ENCODE peak calls at places on chromosomes 13 and 19, in four cellular contexts. P, T, E and Z are unnamed samples.
A peak's percentile ranks its signal among the peaks of the same experiment; 100 is the strongest.

GRCh38 chr19:46610851-46611770 is 10.0 kb downstream of the CALM3 start:
- DNase-seq in P (peak; percentile 61), T (peak; percentile 22), E (peak; percentile 52), Z (no peak)

GRCh38 chr13:61255035-61255796 is 160.4 kb downstream of the PCDH20 start:
- DNase-seq in P (peak; percentile 4), T (no peak), E (peak; percentile 1), Z (no peak)

GRCh38 chr19:1245884-1246816 is 2.2 kb upstream of the MIDN start:
- DNase-seq in P (no peak), T (no peak), E (no peak), Z (no peak)

GRCh38 chr13:114194853-114195252 is 15.8 kb downstream of the CFAP97D2 start:
- DNase-seq in P (peak; percentile 44), T (no peak), E (no peak), Z (no peak)

GRCh38 chr19:28012361-28012760 is 1200.6 kb downstream of the UQCRFS1 start:
- DNase-seq in P (no peak), T (no peak), E (no peak), Z (no peak)

GRCh38 chr19:55080121-55080914 is 4.6 kb downstream of the EPS8L1 start:
- DNase-seq in P (peak; percentile 82), T (peak; percentile 79), E (peak; percentile 80), Z (peak; percentile 59)

GRCh38 chr19:38020331-38020730 is 113.3 kb downstream of the SIPA1L3 start:
- DNase-seq in P (no peak), T (no peak), E (no peak), Z (no peak)

GRCh38 chr13:24180743-24181384 is 20.3 kb downstream of the SPATA13 start:
- DNase-seq in P (no peak), T (no peak), E (no peak), Z (no peak)

GRCh38 chr19:50821248-50821612 is 2.4 kb downstream of the KLK1 start:
- DNase-seq in P (no peak), T (no peak), E (no peak), Z (no peak)

GRCh38 chr19:45103200-45103624 is 10.2 kb downstream of the PPP1R37 start:
- DNase-seq in P (peak; percentile 74), T (no peak), E (no peak), Z (no peak)

GRCh38 chr19:5145521-5146511 is 176.9 kb downstream of the KDM4B start:
- DNase-seq in P (no peak), T (no peak), E (peak; percentile 0), Z (no peak)

GRCh38 chr13:101556676-101557121 is 104.2 kb downstream of the ITGBL1 start:
- DNase-seq in P (no peak), T (no peak), E (no peak), Z (no peak)

GRCh38 chr13:33193428-33193974 is 92.1 kb downstream of the STARD13 start:
- DNase-seq in P (no peak), T (no peak), E (no peak), Z (no peak)

GRCh38 chr13:52359534-52359933 is 46.4 kb downstream of the THSD1 start:
- DNase-seq in P (no peak), T (no peak), E (no peak), Z (no peak)

GRCh38 chr13:104256701-104257100 is 1190.5 kb upstream of the SLC10A2 start:
- DNase-seq in P (no peak), T (no peak), E (no peak), Z (no peak)

GRCh38 chr13:94033830-94034642 is 445.4 kb downstream of the DCT start:
- DNase-seq in P (no peak), T (no peak), E (no peak), Z (no peak)

GRCh38 chr13:67416047-67416925 is 186.2 kb upstream of the PCDH9 start:
- DNase-seq in P (no peak), T (peak; percentile 5), E (no peak), Z (no peak)

GRCh38 chr13:21583496-21583895 is 20.5 kb downstream of the MICU2 start:
- DNase-seq in P (no peak), T (no peak), E (no peak), Z (no peak)

GRCh38 chr13:96091164-96091931 is 1.4 kb downstream of the HS6ST3 start:
- DNase-seq in P (no peak), T (peak; percentile 20), E (peak; percentile 7), Z (no peak)

GRCh38 chr13:110475550-110476219 is 85.8 kb downstream of the RAB20 start:
- DNase-seq in P (no peak), T (no peak), E (no peak), Z (no peak)

GRCh38 chr13:37715606-37716015 is 117.0 kb upstream of the POSTN start:
- DNase-seq in P (no peak), T (no peak), E (no peak), Z (no peak)

GRCh38 chr13:21673592-21674270 is 2.9 kb downstream of the FGF9 start:
- DNase-seq in P (peak; percentile 49), T (peak; percentile 71), E (peak; percentile 44), Z (no peak)

GRCh38 chr13:73303858-73304257 is 245.1 kb downstream of the KLF5 start:
- DNase-seq in P (peak; percentile 67), T (no peak), E (peak; percentile 56), Z (peak; percentile 7)

GRCh38 chr19:46975918-46976782 is 43.5 kb upstream of the NPAS1 start:
- DNase-seq in P (no peak), T (no peak), E (no peak), Z (no peak)

GRCh38 chr19:55638864-55639359 is 1.9 kb upstream of the ZNF580 start:
- DNase-seq in P (peak; percentile 83), T (no peak), E (peak; percentile 75), Z (no peak)

GRCh38 chr19:9827325-9828238 is at the start of gene UBL5:
- DNase-seq in P (peak; percentile 93), T (peak; percentile 95), E (peak; percentile 93), Z (peak; percentile 84)